ENCODE peak calls at places on chromosomes 2 and 18, in six cellular contexts. H, F, N, E, W and Z are unnamed samples.

GRCh38 chr2:164620873-164621760 is at the start of gene GRB14:
- DNase-seq in H (no peak), F (peak; percentile 34), N (peak; percentile 78), E (no peak), W (peak; percentile 32), Z (no peak)

GRCh38 chr2:56132138-56132537 is 51.7 kb upstream of the CCDC85A start:
- DNase-seq in H (no peak), F (peak; percentile 76), N (peak; percentile 49), E (peak; percentile 28), W (peak; percentile 60), Z (peak; percentile 49)

GRCh38 chr2:137975280-137976271 is 11.3 kb downstream of the HNMT start:
- DNase-seq in H (no peak), F (no peak), N (no peak), E (no peak), W (peak; percentile 73), Z (no peak)

GRCh38 chr18:79902640-79903039 is 48.8 kb downstream of the SLC66A2 start:
- DNase-seq in H (no peak), F (no peak), N (no peak), E (no peak), W (no peak), Z (no peak)

GRCh38 chr2:98598781-98599428 is 9.4 kb downstream of the COA5 start:
- DNase-seq in H (no peak), F (peak; percentile 87), N (no peak), E (no peak), W (no peak), Z (peak; percentile 20)

GRCh38 chr2:227545990-227546389 is 52.7 kb upstream of the SCYGR2 start:
- DNase-seq in H (no peak), F (no peak), N (no peak), E (no peak), W (peak; percentile 40), Z (no peak)

GRCh38 chr2:142112648-142113278 is 18.1 kb downstream of the LRP1B start:
- DNase-seq in H (no peak), F (peak; percentile 55), N (no peak), E (no peak), W (no peak), Z (peak; percentile 31)

GRCh38 chr2:178237488-178238143 is 43.3 kb downstream of the OSBPL6 start:
- DNase-seq in H (no peak), F (no peak), N (no peak), E (no peak), W (no peak), Z (no peak)

GRCh38 chr18:61569176-61569892 is 236.1 kb downstream of the CDH20 start:
- DNase-seq in H (no peak), F (peak; percentile 59), N (no peak), E (no peak), W (no peak), Z (no peak)

GRCh38 chr2:191657977-191658376 is 20.0 kb upstream of the NABP1 start:
- DNase-seq in H (no peak), F (peak; percentile 82), N (no peak), E (no peak), W (no peak), Z (no peak)

GRCh38 chr18:26164571-26164970 is 30.9 kb downstream of the PSMA8 start:
- DNase-seq in H (no peak), F (no peak), N (no peak), E (no peak), W (no peak), Z (no peak)

GRCh38 chr2:133171396-133172004 is 396.8 kb downstream of the NCKAP5 start:
- DNase-seq in H (peak; percentile 3), F (peak; percentile 79), N (peak; percentile 9), E (no peak), W (peak; percentile 58), Z (peak; percentile 63)

GRCh38 chr18:58848685-58849084 is 16.0 kb upstream of the ZNF532 start:
- DNase-seq in H (no peak), F (no peak), N (no peak), E (no peak), W (no peak), Z (peak; percentile 63)

GRCh38 chr2:214808961-214809750 is at the start of gene BARD1:
- DNase-seq in H (no peak), F (no peak), N (peak; percentile 46), E (peak; percentile 42), W (peak; percentile 40), Z (peak; percentile 82)

GRCh38 chr18:57585846-57586242 is 658 bp downstream of the FECH start:
- DNase-seq in H (no peak), F (no peak), N (no peak), E (no peak), W (no peak), Z (peak; percentile 34)

GRCh38 chr2:108630567-108631405 is 88.5 kb upstream of the RANBP2 start:
- DNase-seq in H (no peak), F (no peak), N (no peak), E (no peak), W (no peak), Z (no peak)

GRCh38 chr2:70248145-70248809 is at the start of gene TIA1:
- DNase-seq in H (peak; percentile 96), F (peak; percentile 99), N (peak; percentile 97), E (peak; percentile 97), W (peak; percentile 99), Z (peak; percentile 99)

GRCh38 chr18:55907352-55908045 is 319.5 kb upstream of the TCF4 start:
- DNase-seq in H (no peak), F (peak; percentile 22), N (no peak), E (no peak), W (no peak), Z (no peak)

GRCh38 chr18:63152791-63153190 is 166.8 kb downstream of the BCL2 start:
- DNase-seq in H (no peak), F (no peak), N (no peak), E (no peak), W (no peak), Z (no peak)

GRCh38 chr18:13437034-13437433 is 218.5 kb downstream of the LDLRAD4 start:
- DNase-seq in H (no peak), F (no peak), N (no peak), E (no peak), W (no peak), Z (no peak)

DNA sequence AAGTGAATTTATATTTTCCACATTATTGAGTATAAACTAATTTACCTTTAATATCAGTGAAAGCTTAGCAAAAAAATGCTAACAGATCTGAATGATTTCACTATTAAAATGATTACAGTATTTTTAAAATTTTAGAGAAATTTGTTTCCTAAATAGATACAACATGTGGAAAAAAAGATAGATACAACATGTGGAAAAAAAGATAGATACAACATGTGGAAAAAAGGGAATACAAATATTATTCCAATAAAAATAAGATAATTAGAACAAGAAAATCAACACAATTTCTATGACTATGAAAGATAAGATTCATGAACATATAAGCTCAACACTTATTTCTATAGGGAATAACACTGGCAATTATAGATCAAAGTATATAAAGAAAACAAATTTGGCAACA is 865.9 kb upstream of the VRK2 start:
- DNase-seq in H (no peak), F (no peak), N (no peak), E (no peak), W (no peak), Z (no peak)
- TF ChIP-seq MYC in H (no peak), F (no peak), N (no peak), E (no peak), W (no peak), Z (no peak)

DNA sequence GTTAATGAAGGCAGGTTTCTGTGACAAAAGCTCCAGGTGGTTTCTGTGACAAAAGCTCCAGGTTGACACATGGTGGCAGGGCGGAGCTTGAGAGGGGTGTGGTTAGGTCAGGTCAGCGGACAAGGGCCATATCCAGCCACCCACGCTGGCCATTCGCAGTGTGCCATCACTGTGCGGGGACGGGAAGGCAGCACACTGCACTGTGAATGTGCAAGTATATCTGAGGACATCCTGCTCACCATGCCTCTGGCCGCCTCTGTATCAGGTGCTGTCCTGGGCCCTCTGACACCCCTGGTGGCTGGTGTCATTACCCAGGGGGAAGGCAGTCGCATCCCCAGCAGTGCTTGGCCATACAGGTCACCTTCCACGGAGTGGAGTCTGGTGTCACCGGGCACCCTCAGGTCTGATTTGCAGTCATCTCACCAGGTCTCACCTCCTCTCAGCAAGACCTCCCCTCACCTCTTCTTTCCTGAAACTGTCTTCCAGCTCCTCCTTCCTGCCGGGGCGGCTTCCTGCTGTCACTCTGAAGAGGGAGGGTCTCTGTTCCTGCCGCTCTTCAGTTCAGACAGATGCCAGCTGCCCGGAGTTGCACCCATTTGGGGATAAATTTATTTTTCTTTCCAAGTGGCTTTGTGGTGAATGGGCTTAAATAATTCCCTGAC is 34.9 kb downstream of the CTIF start:
- DNase-seq in H (no peak), F (no peak), N (no peak), E (peak; percentile 36), W (peak; percentile 12), Z (no peak)
- TF ChIP-seq CTCF in H (no peak), F (no peak), N (no peak), E (no peak), W (peak; percentile 19), Z (no peak)

GRCh38 chr2:157476915-157477709 is 33.2 kb upstream of the CYTIP start:
- DNase-seq in H (no peak), F (no peak), N (no peak), E (no peak), W (no peak), Z (no peak)
- TF ChIP-seq MYC in H (no peak), F (no peak), N (no peak), E (no peak), W (no peak), Z (no peak)

GRCh38 chr2:217142649-217143266 is 282.9 kb upstream of the TNP1 start:
- DNase-seq in H (no peak), F (peak; percentile 46), N (no peak), E (peak; percentile 14), W (peak; percentile 38), Z (peak; percentile 53)
- TF ChIP-seq CTCF in H (peak; percentile 22), F (peak; percentile 66), N (peak; percentile 46), E (peak; percentile 52), W (peak; percentile 76), Z (peak; percentile 80)

DNA sequence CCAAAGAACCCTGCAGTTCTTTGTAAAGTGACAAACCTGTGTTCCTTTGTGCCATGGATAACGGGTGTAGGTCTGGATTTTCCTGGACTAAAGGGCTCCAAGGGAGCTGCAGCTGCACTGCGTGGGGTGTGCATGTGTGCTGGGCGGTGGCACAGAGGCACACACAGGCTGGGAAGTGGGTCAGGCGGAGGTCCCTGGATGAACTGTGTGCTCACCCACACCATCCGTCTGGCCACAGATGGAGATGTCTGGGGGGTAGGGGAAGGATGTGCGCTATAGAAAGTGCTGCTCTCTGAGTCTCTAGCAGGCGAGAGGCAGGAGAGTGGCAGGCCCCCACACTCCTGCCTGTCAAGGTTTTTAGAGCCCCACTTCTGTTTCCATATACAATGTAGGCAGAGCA is 137.2 kb downstream of the LOXHD1 start:
- DNase-seq in H (no peak), F (no peak), N (no peak), E (no peak), W (no peak), Z (no peak)
- TF ChIP-seq MYC in H (no peak), F (no peak), N (no peak), E (no peak), W (no peak), Z (no peak)

DNA sequence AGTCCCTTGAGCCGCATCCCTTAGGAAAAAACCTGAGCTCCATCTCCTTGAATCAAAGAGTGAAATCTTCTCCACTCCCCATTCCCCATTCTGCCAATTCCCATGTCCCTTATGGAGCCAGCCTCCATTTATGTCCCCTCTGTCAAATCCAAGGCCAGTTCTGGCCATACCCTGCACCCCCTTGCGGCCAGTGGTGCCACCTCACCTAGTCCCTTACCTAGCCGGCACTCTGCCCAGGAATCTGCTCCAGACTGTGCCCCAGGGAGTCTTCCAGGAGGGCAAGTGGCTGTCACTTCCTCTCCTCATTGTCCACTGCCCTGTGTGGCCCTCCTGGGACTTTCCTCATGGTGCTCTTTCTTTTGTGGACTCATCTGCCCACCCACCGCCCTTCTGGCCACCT is 195.4 kb upstream of the RMP24 start:
- DNase-seq in H (no peak), F (no peak), N (peak; percentile 22), E (peak; percentile 28), W (peak; percentile 16), Z (no peak)
- TF ChIP-seq CTCF in H (peak; percentile 18), F (no peak), N (no peak), E (peak; percentile 44), W (peak; percentile 66), Z (peak; percentile 18)